ENCODE peak calls at places on chromosomes 1 and 21, in seven cellular contexts. U is GM23248, W is hepatocyte, O is PC-3, E is GM23338, K is HCT116, S is neural progenitor cell. D is an unnamed sample. For H3K4me1, the result is how much of the 10 kb centered on the place peaks cover.

GRCh38 chr1:205714190-205714905 is 34.0 kb upstream of the SLC45A3 start:
- DNase-seq in K (no peak), O (peak), E (no peak), S (no peak), W (no peak), U (peak), D (no peak)

GRCh38 chr1:90045853-90046563 is 51.1 kb downstream of the ZNF326 start:
- DNase-seq in S (peak), E (peak), U (peak), K (peak), W (peak), O (peak), D (peak)

GRCh38 chr1:112937070-112937469 is 18.9 kb downstream of the SLC16A1 start:
- DNase-seq in U (peak), S (no peak), O (no peak), E (no peak), W (no peak), K (no peak), D (no peak)

GRCh38 chr1:206794294-206794908 is 22.1 kb upstream of the IL10 start:
- DNase-seq in S (no peak), O (no peak), U (no peak), K (no peak), E (no peak), W (no peak), D (peak)

GRCh38 chr1:114671011-114671938 is 1.4 kb upstream of the DENND2C start:
- DNase-seq in O (peak), E (no peak), S (no peak), K (no peak), W (no peak), U (peak), D (peak)

GRCh38 chr21:44582055-44582454 is 1.7 kb upstream of the KRTAP10-5 start:
- DNase-seq in O (no peak), K (no peak), W (no peak), S (no peak), E (no peak), U (no peak), D (no peak)

GRCh38 chr1:37036667-37037053 is 2.3 kb upstream of the GRIK3 start:
- DNase-seq in S (peak), U (peak), K (no peak), O (no peak), E (peak), W (no peak), D (no peak)

GRCh38 chr1:198238121-198238520 is 81.3 kb downstream of the NEK7 start:
- DNase-seq in U (no peak), O (no peak), W (no peak), E (no peak), K (no peak), S (no peak), D (no peak)

GRCh38 chr1:226457307-226457712 is 49.4 kb upstream of the PARP1 start:
- DNase-seq in E (peak), K (no peak), S (peak), O (no peak), U (peak), W (no peak), D (no peak)

GRCh38 chr1:53266038-53266437 is 27.7 kb upstream of the MAGOH start:
- DNase-seq in W (no peak), K (no peak), O (peak), E (peak), U (peak), S (peak), D (no peak)

GRCh38 chr1:226121587-226122400 is 59.3 kb downstream of the H3-3A start:
- DNase-seq in U (peak), O (peak), W (peak), S (peak), E (peak), K (no peak), D (peak)

GRCh38 chr1:179083031-179083345 is 1.1 kb downstream of the TOR3A start:
- DNase-seq in W (no peak), K (no peak), E (no peak), O (no peak), S (no peak), U (peak), D (peak)

GRCh38 chr21:34185051-34185750 is 111.8 kb downstream of the MRPS6 start:
- DNase-seq in W (no peak), E (no peak), O (no peak), K (no peak), S (peak), U (no peak), D (no peak)

GRCh38 chr1:62144238-62144831 is 50.3 kb upstream of the L1TD1 start:
- DNase-seq in O (peak), U (peak), K (peak), S (peak), E (peak), W (peak), D (peak)

GRCh38 chr1:47712596-47713299 is 274.9 kb downstream of the FOXD2 start:
- DNase-seq in O (no peak), S (no peak), U (no peak), K (no peak), W (no peak), E (no peak), D (no peak)

GRCh38 chr1:108089482-108089881 is 110.7 kb downstream of the SLC25A24 start:
- DNase-seq in O (no peak), U (peak), K (no peak), W (no peak), E (no peak), S (no peak), D (no peak)

GRCh38 chr1:55747285-55747890 is 532.2 kb upstream of the USP24 start:
- DNase-seq in W (no peak), K (no peak), U (peak), S (no peak), E (no peak), O (no peak), D (no peak)

GRCh38 chr1:167815650-167816049 is 93.9 kb downstream of the MPZL1 start:
- DNase-seq in E (no peak), O (no peak), S (no peak), U (no peak), K (no peak), W (no peak), D (no peak)

GRCh38 chr1:29900086-29900485 is 663.8 kb downstream of the PTPRU start:
- DNase-seq in O (no peak), K (no peak), W (no peak), S (no peak), E (no peak), U (no peak), D (no peak)

GRCh38 chr1:30860320-30860652 is 48.3 kb downstream of the SDC3 start:
- DNase-seq in O (no peak), W (no peak), U (no peak), S (no peak), K (no peak), E (no peak), D (no peak)

GRCh38 chr21:35855463-35855862 is 204.9 kb downstream of the SETD4 start:
- DNase-seq in U (no peak), E (no peak), W (no peak), O (peak), K (no peak), S (no peak), D (no peak)

DNA sequence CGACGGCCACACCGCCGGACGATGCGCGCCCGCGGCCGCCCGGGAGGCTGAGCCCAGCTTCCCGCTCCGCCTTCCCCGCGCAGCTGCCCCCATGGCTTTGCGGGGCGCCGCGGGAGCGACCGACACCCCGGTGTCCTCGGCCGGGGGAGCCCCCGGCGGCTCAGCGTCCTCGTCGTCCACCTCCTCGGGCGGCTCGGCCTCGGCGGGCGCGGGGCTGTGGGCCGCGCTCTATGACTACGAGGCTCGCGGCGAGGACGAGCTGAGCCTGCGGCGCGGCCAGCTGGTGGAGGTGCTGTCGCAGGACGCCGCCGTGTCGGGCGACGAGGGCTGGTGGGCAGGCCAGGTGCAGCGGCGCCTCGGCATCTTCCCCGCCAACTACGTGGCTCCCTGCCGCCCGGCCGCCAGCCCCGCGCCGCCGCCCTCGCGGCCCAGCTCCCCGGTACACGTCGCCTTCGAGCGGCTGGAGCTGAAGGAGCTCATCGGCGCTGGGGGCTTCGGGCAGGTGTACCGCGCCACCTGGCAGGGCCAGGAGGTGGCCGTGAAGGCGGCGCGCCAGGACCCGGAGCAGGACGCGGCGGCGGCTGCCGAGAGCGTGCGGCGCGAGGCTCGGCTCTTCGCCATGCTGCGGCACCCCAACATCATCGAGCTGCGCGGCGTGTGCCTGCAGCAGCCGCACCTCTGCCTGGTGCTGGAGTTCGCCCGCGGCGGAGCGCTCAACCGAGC is 575 bp downstream of the MAP3K21 start:
- DNase-seq in E (peak), K (no peak), O (peak), U (peak), S (peak), W (peak), D (peak)
- TF ChIP-seq EZH2 in E (no peak), K (no peak), O (no peak), U (no peak), S (peak), W (no peak), D (no peak)

DNA sequence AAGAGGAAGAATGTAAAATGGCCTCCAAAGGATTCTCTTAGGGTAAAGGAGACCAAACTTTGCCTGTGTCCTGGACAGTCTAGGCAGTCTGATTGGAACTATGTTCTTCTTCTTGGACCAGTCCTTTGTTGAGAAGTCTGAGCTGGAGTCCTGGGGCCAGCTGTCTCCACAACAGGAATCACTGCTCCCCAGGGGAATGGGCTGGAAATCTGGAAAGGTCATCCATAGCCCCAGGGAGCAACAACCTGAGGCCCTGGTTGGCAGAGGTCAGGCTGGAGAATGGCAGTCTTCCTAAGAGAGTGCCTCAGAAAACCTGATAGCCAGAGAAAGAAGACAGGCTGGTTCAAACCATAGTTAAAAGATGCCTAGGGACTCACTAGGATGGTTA is 68.7 kb downstream of the PLXNA2 start:
- DNase-seq in U (no peak), W (no peak), E (no peak), O (no peak), K (no peak), S (no peak), D (no peak)
- H3K4me1 ChIP-seq in U (under half), W (half or more), E (under half), O (under half), K (under half), S (half or more), D (under half)

DNA sequence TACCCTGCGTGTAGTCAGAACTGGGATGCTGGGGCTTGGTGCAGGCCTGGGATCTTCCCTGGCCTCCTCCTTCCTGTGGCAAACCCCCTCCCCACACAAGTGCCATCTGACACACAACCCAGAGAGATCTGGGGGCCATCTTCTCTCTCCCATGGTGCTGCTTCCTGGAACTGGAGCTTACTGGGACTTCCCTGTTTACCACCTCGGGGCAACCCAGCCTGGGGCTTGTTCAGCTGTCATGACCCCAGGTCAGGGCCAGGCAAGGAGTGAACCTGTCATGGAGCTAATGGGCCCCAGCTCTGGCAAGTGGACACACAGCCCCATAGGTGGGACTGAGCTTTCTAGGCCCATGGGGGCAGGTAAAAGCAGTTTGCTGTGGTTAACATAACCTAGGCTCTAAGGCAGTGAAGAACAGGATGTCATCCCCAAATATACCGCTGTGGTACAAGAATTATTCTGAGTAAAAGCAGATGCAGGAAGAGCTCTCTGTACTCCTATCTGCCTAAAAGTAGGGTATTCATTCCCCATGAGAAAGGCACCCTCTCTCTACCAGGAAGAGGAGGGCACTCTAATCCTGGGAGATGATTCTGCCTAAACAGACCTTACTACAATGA is 2.4 kb downstream of the TRIM11 start:
- DNase-seq in U (no peak), E (no peak), K (no peak), W (no peak), O (no peak), S (no peak), D (no peak)
- TF ChIP-seq EZH2phosphoT487 in U (no peak), E (no peak), K (no peak), W (no peak), O (no peak), S (no peak), D (no peak)

GRCh38 chr1:248811514-248812490 is 13.9 kb downstream of the SH3BP5L start:
- DNase-seq in S (no peak), K (no peak), W (no peak), E (peak), U (no peak), O (no peak), D (no peak)
- TF ChIP-seq EZH2 in S (no peak), K (no peak), W (no peak), E (no peak), U (no peak), O (no peak), D (no peak)

DNA sequence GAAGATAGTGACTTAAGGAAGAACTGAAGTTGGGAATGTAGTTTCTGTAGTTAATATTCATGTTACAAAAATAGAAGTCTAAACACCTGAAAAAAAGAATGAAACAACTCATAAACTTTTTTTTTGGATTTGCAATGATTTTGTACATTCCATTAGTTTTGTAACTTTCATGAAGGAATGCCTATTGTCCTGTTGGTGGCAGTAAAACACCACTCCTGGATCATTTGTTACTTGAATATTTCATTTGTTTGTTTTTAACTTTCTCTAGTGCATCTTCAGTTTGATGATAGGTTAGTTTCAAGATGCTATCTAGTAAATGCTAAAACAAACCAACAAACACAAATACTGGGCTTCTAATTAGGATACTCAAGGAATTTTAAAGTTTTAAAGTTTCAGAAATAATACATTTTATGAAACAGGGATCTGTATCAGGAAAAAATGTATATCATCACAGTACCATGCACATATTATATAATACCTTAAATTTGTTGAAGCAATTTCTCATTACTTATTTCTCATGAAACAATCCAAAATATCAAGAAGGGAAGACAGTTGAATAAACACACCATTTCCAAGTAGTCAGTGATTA is 229.7 kb upstream of the CACYBP start:
- DNase-seq in O (peak), W (peak), K (peak), E (peak), S (peak), U (peak), D (peak)
- H3K4me1 ChIP-seq in O (under half), W (under half), K (under half), E (under half), S (under half), U (under half), D (under half)

GRCh38 chr1:9249534-9250335 is 15.2 kb downstream of the H6PD start:
- DNase-seq in E (peak), U (peak), K (no peak), W (peak), O (peak), S (peak), D (peak)
- TF ChIP-seq EZH2phosphoT487 in E (no peak), U (no peak), K (no peak), W (no peak), O (no peak), S (no peak), D (no peak)

DNA sequence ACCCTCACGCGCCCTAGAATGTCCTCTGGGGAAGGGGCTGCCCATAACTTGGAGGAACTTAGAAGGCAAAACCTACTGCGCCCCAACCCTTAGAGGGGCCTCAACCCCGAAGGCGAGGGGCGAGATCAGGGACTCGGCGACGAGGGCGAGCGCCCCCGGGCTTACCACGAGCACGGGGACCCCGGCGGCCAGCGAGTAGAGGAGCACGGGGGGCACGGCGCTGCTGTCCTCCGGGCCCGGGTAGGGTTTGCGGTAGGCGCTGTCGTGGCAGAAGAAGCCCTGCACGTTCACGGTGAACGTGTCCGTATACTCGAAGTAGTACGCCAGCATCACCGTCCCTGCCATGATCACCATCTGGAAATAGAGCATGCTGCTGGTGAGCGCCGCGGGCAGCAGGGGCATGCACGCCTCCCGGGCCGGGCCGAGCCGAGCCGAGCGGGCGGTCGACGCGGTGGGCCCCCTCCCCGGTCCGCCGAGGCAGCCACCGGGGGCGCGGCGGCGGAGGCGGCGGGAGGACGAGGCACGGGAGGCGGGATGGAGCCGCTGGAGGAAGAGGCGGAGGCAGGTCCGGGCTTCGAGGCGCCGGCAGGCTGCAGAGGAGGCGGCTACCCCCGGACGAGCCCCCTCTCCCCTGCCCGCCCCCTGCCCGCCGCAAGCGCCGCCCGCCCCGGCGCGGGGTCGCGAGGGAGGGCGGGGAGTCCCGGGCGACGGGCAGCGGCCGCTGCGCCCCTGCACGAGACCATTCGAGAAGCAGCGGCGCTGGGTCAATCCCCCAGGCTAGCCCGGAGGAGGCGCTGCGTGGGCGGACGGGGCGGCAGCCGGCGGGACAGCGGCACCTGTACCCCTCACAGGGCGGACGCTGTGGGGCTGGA is at the start of gene PLPPR5:
- DNase-seq in E (peak), S (peak), U (peak), O (no peak), K (no peak), W (peak), D (peak)
- TF ChIP-seq EZH2 in E (no peak), S (peak), U (no peak), O (no peak), K (no peak), W (no peak), D (no peak)

GRCh38 chr1:10216148-10216749 is 5.9 kb downstream of the KIF1B start:
- DNase-seq in O (no peak), W (no peak), K (no peak), U (no peak), S (no peak), E (no peak), D (no peak)
- H3K4me1 ChIP-seq in O (under half), W (under half), K (under half), U (half or more), S (under half), E (under half), D (under half)

DNA sequence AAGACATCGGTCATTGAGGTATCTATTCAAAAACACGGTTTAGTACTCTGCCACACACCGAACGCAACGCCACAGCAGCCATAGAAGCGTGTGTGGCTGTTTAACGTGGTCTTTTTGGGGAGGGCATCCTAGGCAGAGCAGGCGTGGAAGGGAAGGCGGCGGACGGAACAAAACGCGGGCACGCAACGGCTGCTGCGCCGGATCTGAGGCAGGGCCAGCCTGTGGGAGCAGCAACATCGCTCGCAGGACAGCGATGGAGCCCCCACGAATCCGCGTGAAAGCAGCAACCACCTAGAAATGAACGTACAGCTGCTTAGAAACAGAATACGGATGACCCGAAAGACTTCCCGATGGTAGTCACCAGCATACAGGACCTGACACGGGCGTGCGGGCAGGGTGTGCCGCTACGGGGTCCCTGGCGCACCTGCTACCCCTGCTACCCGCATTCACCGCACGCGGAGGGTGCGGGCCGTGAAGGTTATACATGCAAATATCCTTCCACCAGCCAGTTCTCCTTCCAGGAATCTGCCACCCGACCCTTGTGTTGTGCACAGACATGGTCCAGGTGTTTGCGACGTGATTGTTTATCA is 114.4 kb upstream of the COL6A1 start:
- DNase-seq in K (no peak), O (no peak), E (no peak), W (no peak), U (no peak), S (no peak), D (no peak)
- TF ChIP-seq EZH2phosphoT487 in K (no peak), O (no peak), E (no peak), W (no peak), U (no peak), S (no peak), D (no peak)